ENCODE peak calls at places on chromosome 19, in seven cellular contexts. C, J, Y, T, D, P and L are unnamed samples.

GRCh38 chr19:29758863-29759262 is 43.8 kb upstream of the C19orf12 start:
- DNase-seq in Y (no peak), D (no peak), C (no peak), P (peak), J (no peak), T (no peak), L (no peak)

GRCh38 chr19:45005787-45006186 is 4.5 kb downstream of the RELB start:
- DNase-seq in T (no peak), J (no peak), Y (no peak), C (no peak), D (no peak), P (no peak), L (no peak)

GRCh38 chr19:8395621-8396082 is 5.5 kb downstream of the RAB11B start:
- DNase-seq in P (no peak), D (no peak), T (no peak), Y (no peak), C (no peak), J (no peak), L (no peak)

GRCh38 chr19:47609885-47610545 is 1.1 kb downstream of the BICRA start:
- DNase-seq in P (peak), D (peak), C (no peak), Y (peak), J (no peak), T (peak), L (no peak)

GRCh38 chr19:36046443-36047050 is 7.5 kb downstream of the THAP8 start:
- DNase-seq in C (no peak), P (no peak), T (no peak), Y (no peak), J (no peak), D (no peak), L (peak)

GRCh38 chr19:13428352-13428751 is 77.9 kb downstream of the CACNA1A start:
- DNase-seq in J (no peak), C (no peak), P (no peak), Y (no peak), T (no peak), D (peak), L (no peak)

GRCh38 chr19:30911491-30911890 is 437.7 kb downstream of the TSHZ3 start:
- DNase-seq in D (no peak), P (no peak), J (no peak), T (no peak), Y (no peak), C (no peak), L (no peak)

GRCh38 chr19:39481229-39481545 is 549 bp downstream of the TIMM50 start:
- DNase-seq in C (no peak), Y (no peak), T (no peak), J (no peak), P (no peak), D (no peak), L (no peak)

GRCh38 chr19:35294328-35294727 is 2.4 kb downstream of the MAG start:
- DNase-seq in C (no peak), Y (no peak), T (peak), D (no peak), J (no peak), P (no peak), L (no peak)

GRCh38 chr19:47130589-47131168 is at the start of gene SAE1:
- DNase-seq in Y (peak), J (peak), D (peak), T (peak), P (peak), C (peak), L (peak)

GRCh38 chr19:16611121-16611520 is 16.9 kb downstream of the MED26 start:
- DNase-seq in J (no peak), C (no peak), T (no peak), P (no peak), D (no peak), Y (no peak), L (no peak)

GRCh38 chr19:15304140-15304705 is 28.1 kb downstream of the BRD4 start:
- DNase-seq in Y (no peak), D (peak), C (peak), T (peak), P (no peak), J (no peak), L (no peak)

GRCh38 chr19:32581704-32582164 is 744 bp downstream of the PDCD5 start:
- DNase-seq in Y (no peak), J (peak), C (no peak), T (peak), D (peak), P (peak), L (no peak)

GRCh38 chr19:15447057-15447456 is 2.7 kb downstream of the WIZ start:
- DNase-seq in P (peak), J (no peak), Y (no peak), T (no peak), C (no peak), D (no peak), L (no peak)

GRCh38 chr19:51777570-51778460 is 16.8 kb downstream of the FPR2 start:
- DNase-seq in C (peak), T (peak), Y (no peak), P (no peak), J (peak), D (peak), L (peak)

GRCh38 chr19:38385804-38386257 is 2.0 kb downstream of the GGN start:
- DNase-seq in Y (no peak), J (no peak), D (no peak), T (no peak), C (no peak), P (peak), L (no peak)

GRCh38 chr19:32720216-32720935 is 809 bp downstream of the TDRD12 start:
- DNase-seq in C (no peak), D (no peak), T (no peak), P (no peak), Y (no peak), J (no peak), L (no peak)

GRCh38 chr19:55341191-55342043 is 1.7 kb downstream of the KMT5C start:
- DNase-seq in D (peak), P (peak), Y (no peak), J (no peak), C (no peak), T (peak), L (peak)

GRCh38 chr19:7137120-7137519 is 67.6 kb downstream of the ZNF557 start:
- DNase-seq in D (no peak), J (no peak), Y (no peak), P (no peak), C (no peak), T (no peak), L (no peak)

GRCh38 chr19:17837972-17838371 is 9.8 kb downstream of the JAK3 start:
- DNase-seq in Y (no peak), J (no peak), C (no peak), D (no peak), T (no peak), P (no peak), L (no peak)

GRCh38 chr19:8116437-8117293 is 32.7 kb downstream of the FBN3 start:
- DNase-seq in C (no peak), P (peak), D (no peak), T (no peak), J (no peak), Y (no peak), L (no peak)

GRCh38 chr19:49855277-49855675 is 4.3 kb downstream of the PTOV1 start:
- DNase-seq in J (no peak), Y (no peak), D (no peak), T (no peak), C (no peak), P (peak), L (no peak)

GRCh38 chr19:40416918-40417713 is 3.9 kb upstream of the PRX start:
- DNase-seq in P (peak), Y (no peak), D (no peak), C (no peak), J (no peak), T (no peak), L (no peak)

GRCh38 chr19:17680235-17680722 is 7.9 kb downstream of the UNC13A start:
- DNase-seq in P (peak), J (peak), T (peak), C (peak), D (peak), Y (peak), L (no peak)

GRCh38 chr19:39212377-39212742 is 8.3 kb upstream of the SYCN start:
- DNase-seq in D (no peak), P (peak), Y (peak), T (no peak), C (peak), J (peak), L (no peak)

GRCh38 chr19:50556236-50557008 is 11.8 kb downstream of the LRRC4B start:
- DNase-seq in Y (peak), T (peak), D (peak), C (peak), J (peak), P (peak), L (no peak)

GRCh38 chr19:49590971-49591730 is at the start of gene PRR12:
- DNase-seq in P (peak), Y (peak), J (peak), D (peak), T (peak), C (peak), L (peak)

GRCh38 chr19:3100331-3100730 is 6.2 kb downstream of the GNA11 start:
- DNase-seq in P (peak), D (no peak), Y (no peak), T (no peak), J (no peak), C (no peak), L (no peak)

GRCh38 chr19:33900817-33901216 is 104.1 kb downstream of the KCTD15 start:
- DNase-seq in P (no peak), J (no peak), D (no peak), Y (no peak), T (no peak), C (no peak), L (no peak)

GRCh38 chr19:4197625-4198466 is 15.4 kb downstream of the ANKRD24 start:
- DNase-seq in T (no peak), D (peak), C (no peak), J (no peak), P (no peak), Y (no peak), L (no peak)